ENCODE peak calls at places on chromosome 1, in ten cellular contexts. One of them, this sample, is unnamed.

GRCh38 chr1:235112297-235113182 is 16.1 kb downstream of the TOMM20 start:
- DNase-seq in colonic mucosa: no peak
- DNase-seq in suprapubic skin: no peak
- DNase-seq in adipocyte: no peak
- DNase-seq in CD4-positive, alpha-beta memory T cell: no peak
- DNase-seq in CD4-positive, CD25-positive, alpha-beta regulatory T cell: no peak
- DNase-seq in CD8-positive, alpha-beta T cell: no peak
- DNase-seq in Peyer's patch: no peak
- DNase-seq in heart right ventricle: no peak
- DNase-seq in cardiac muscle cell: no peak
- DNase-seq in this sample: no peak

GRCh38 chr1:99590578-99591209 is 55.2 kb upstream of the PALMD start:
- DNase-seq in colonic mucosa: no peak
- DNase-seq in suprapubic skin: no peak
- DNase-seq in adipocyte: peak; percentile 62
- DNase-seq in CD4-positive, alpha-beta memory T cell: no peak
- DNase-seq in CD4-positive, CD25-positive, alpha-beta regulatory T cell: no peak
- DNase-seq in CD8-positive, alpha-beta T cell: no peak
- DNase-seq in Peyer's patch: no peak
- DNase-seq in heart right ventricle: peak; percentile 22
- DNase-seq in cardiac muscle cell: peak; percentile 87
- DNase-seq in this sample: no peak

GRCh38 chr1:50841791-50842387 is 118.2 kb downstream of the FAF1 start:
- DNase-seq in colonic mucosa: no peak
- DNase-seq in suprapubic skin: no peak
- DNase-seq in adipocyte: peak; percentile 59
- DNase-seq in CD4-positive, alpha-beta memory T cell: no peak
- DNase-seq in CD4-positive, CD25-positive, alpha-beta regulatory T cell: no peak
- DNase-seq in CD8-positive, alpha-beta T cell: no peak
- DNase-seq in Peyer's patch: no peak
- DNase-seq in heart right ventricle: no peak
- DNase-seq in cardiac muscle cell: peak; percentile 56
- DNase-seq in this sample: no peak

GRCh38 chr1:200899954-200900867 is 5.5 kb downstream of the INAVA start:
- DNase-seq in colonic mucosa: no peak
- DNase-seq in suprapubic skin: no peak
- DNase-seq in adipocyte: no peak
- DNase-seq in CD4-positive, alpha-beta memory T cell: no peak
- DNase-seq in CD4-positive, CD25-positive, alpha-beta regulatory T cell: no peak
- DNase-seq in CD8-positive, alpha-beta T cell: no peak
- DNase-seq in Peyer's patch: no peak
- DNase-seq in heart right ventricle: no peak
- DNase-seq in cardiac muscle cell: no peak
- DNase-seq in this sample: no peak

GRCh38 chr1:151885479-151885878 is 23.8 kb downstream of the THEM4 start:
- DNase-seq in colonic mucosa: no peak
- DNase-seq in suprapubic skin: no peak
- DNase-seq in adipocyte: no peak
- DNase-seq in CD4-positive, alpha-beta memory T cell: no peak
- DNase-seq in CD4-positive, CD25-positive, alpha-beta regulatory T cell: no peak
- DNase-seq in CD8-positive, alpha-beta T cell: no peak
- DNase-seq in Peyer's patch: no peak
- DNase-seq in heart right ventricle: no peak
- DNase-seq in cardiac muscle cell: no peak
- DNase-seq in this sample: no peak

GRCh38 chr1:243539636-243540035 is 283.8 kb downstream of the SDCCAG8 start:
- DNase-seq in colonic mucosa: no peak
- DNase-seq in suprapubic skin: no peak
- DNase-seq in adipocyte: no peak
- DNase-seq in CD4-positive, alpha-beta memory T cell: no peak
- DNase-seq in CD4-positive, CD25-positive, alpha-beta regulatory T cell: no peak
- DNase-seq in CD8-positive, alpha-beta T cell: no peak
- DNase-seq in Peyer's patch: no peak
- DNase-seq in heart right ventricle: no peak
- DNase-seq in cardiac muscle cell: no peak
- DNase-seq in this sample: no peak

GRCh38 chr1:226497991-226498689 is 50.4 kb upstream of the STUM start:
- DNase-seq in colonic mucosa: no peak
- DNase-seq in suprapubic skin: no peak
- DNase-seq in adipocyte: no peak
- DNase-seq in CD4-positive, alpha-beta memory T cell: no peak
- DNase-seq in CD4-positive, CD25-positive, alpha-beta regulatory T cell: no peak
- DNase-seq in CD8-positive, alpha-beta T cell: no peak
- DNase-seq in Peyer's patch: no peak
- DNase-seq in heart right ventricle: no peak
- DNase-seq in cardiac muscle cell: no peak
- DNase-seq in this sample: no peak

GRCh38 chr1:6073480-6074053 is 27.9 kb downstream of the KCNAB2 start:
- DNase-seq in colonic mucosa: no peak
- DNase-seq in suprapubic skin: no peak
- DNase-seq in adipocyte: no peak
- DNase-seq in CD4-positive, alpha-beta memory T cell: no peak
- DNase-seq in CD4-positive, CD25-positive, alpha-beta regulatory T cell: no peak
- DNase-seq in CD8-positive, alpha-beta T cell: no peak
- DNase-seq in Peyer's patch: no peak
- DNase-seq in heart right ventricle: no peak
- DNase-seq in cardiac muscle cell: no peak
- DNase-seq in this sample: no peak

GRCh38 chr1:197672347-197672746 is 102.9 kb downstream of the DENND1B start:
- DNase-seq in colonic mucosa: no peak
- DNase-seq in suprapubic skin: no peak
- DNase-seq in adipocyte: no peak
- DNase-seq in CD4-positive, alpha-beta memory T cell: no peak
- DNase-seq in CD4-positive, CD25-positive, alpha-beta regulatory T cell: no peak
- DNase-seq in CD8-positive, alpha-beta T cell: no peak
- DNase-seq in Peyer's patch: no peak
- DNase-seq in heart right ventricle: no peak
- DNase-seq in cardiac muscle cell: no peak
- DNase-seq in this sample: no peak
- H3K4me1 ChIP-seq in colonic mucosa: no peaks in the 10 kb centered on the region
- H3K4me1 ChIP-seq in suprapubic skin: peaks cover 6% of the 10 kb centered on the region
- H3K4me1 ChIP-seq in adipocyte: peaks cover 46% of the 10 kb centered on the region
- H3K4me1 ChIP-seq in CD4-positive, alpha-beta memory T cell: peaks cover 12% of the 10 kb centered on the region
- H3K4me1 ChIP-seq in CD4-positive, CD25-positive, alpha-beta regulatory T cell: peaks cover 9% of the 10 kb centered on the region
- H3K4me1 ChIP-seq in CD8-positive, alpha-beta T cell: no peaks in the 10 kb centered on the region
- H3K4me1 ChIP-seq in Peyer's patch: peaks cover 3% of the 10 kb centered on the region
- H3K4me1 ChIP-seq in heart right ventricle: peaks cover 3% of the 10 kb centered on the region
- H3K4me1 ChIP-seq in cardiac muscle cell: peaks cover 6% of the 10 kb centered on the region
- H3K4me1 ChIP-seq in this sample: peaks cover 43% of the 10 kb centered on the region

GRCh38 chr1:159943908-159944622 is 1.3 kb downstream of the IGSF9 start:
- DNase-seq in colonic mucosa: no peak
- DNase-seq in suprapubic skin: peak; percentile 74
- DNase-seq in adipocyte: no peak
- DNase-seq in CD4-positive, alpha-beta memory T cell: no peak
- DNase-seq in CD4-positive, CD25-positive, alpha-beta regulatory T cell: no peak
- DNase-seq in CD8-positive, alpha-beta T cell: no peak
- DNase-seq in Peyer's patch: no peak
- DNase-seq in heart right ventricle: no peak
- DNase-seq in cardiac muscle cell: no peak
- DNase-seq in this sample: no peak

GRCh38 chr1:159947942-159948341 is 2.5 kb upstream of the IGSF9 start:
- DNase-seq in colonic mucosa: no peak
- DNase-seq in suprapubic skin: no peak
- DNase-seq in adipocyte: no peak
- DNase-seq in CD4-positive, alpha-beta memory T cell: no peak
- DNase-seq in CD4-positive, CD25-positive, alpha-beta regulatory T cell: no peak
- DNase-seq in CD8-positive, alpha-beta T cell: no peak
- DNase-seq in Peyer's patch: no peak
- DNase-seq in heart right ventricle: no peak
- DNase-seq in cardiac muscle cell: no peak
- DNase-seq in this sample: no peak

GRCh38 chr1:159944623-159945455 is 574 bp downstream of the IGSF9 start:
- DNase-seq in colonic mucosa: no peak
- DNase-seq in suprapubic skin: peak; percentile 58
- DNase-seq in adipocyte: no peak
- DNase-seq in CD4-positive, alpha-beta memory T cell: no peak
- DNase-seq in CD4-positive, CD25-positive, alpha-beta regulatory T cell: no peak
- DNase-seq in CD8-positive, alpha-beta T cell: no peak
- DNase-seq in Peyer's patch: peak; percentile 72
- DNase-seq in heart right ventricle: no peak
- DNase-seq in cardiac muscle cell: peak; percentile 35
- DNase-seq in this sample: no peak

GRCh38 chr1:159945483-159946241 is at the start of gene IGSF9:
- DNase-seq in colonic mucosa: peak; percentile 95
- DNase-seq in suprapubic skin: peak; percentile 87
- DNase-seq in adipocyte: peak; percentile 83
- DNase-seq in CD4-positive, alpha-beta memory T cell: peak; percentile 79
- DNase-seq in CD4-positive, CD25-positive, alpha-beta regulatory T cell: peak; percentile 69
- DNase-seq in CD8-positive, alpha-beta T cell: peak; percentile 89
- DNase-seq in Peyer's patch: peak; percentile 82
- DNase-seq in heart right ventricle: peak; percentile 85
- DNase-seq in cardiac muscle cell: peak; percentile 86
- DNase-seq in this sample: no peak

GRCh38 chr1:159946242-159947187 is 1.1 kb upstream of the IGSF9 start:
- DNase-seq in colonic mucosa: no peak
- DNase-seq in suprapubic skin: peak; percentile 55
- DNase-seq in adipocyte: peak; percentile 14
- DNase-seq in CD4-positive, alpha-beta memory T cell: no peak
- DNase-seq in CD4-positive, CD25-positive, alpha-beta regulatory T cell: no peak
- DNase-seq in CD8-positive, alpha-beta T cell: no peak
- DNase-seq in Peyer's patch: no peak
- DNase-seq in heart right ventricle: no peak
- DNase-seq in cardiac muscle cell: no peak
- DNase-seq in this sample: no peak
- H3K4me1 ChIP-seq in colonic mucosa: peaks cover 7% of the 10 kb centered on the region
- H3K4me1 ChIP-seq in suprapubic skin: peaks cover 71% of the 10 kb centered on the region
- H3K4me1 ChIP-seq in adipocyte: peaks cover 14% of the 10 kb centered on the region
- H3K4me1 ChIP-seq in CD4-positive, alpha-beta memory T cell: peaks cover 13% of the 10 kb centered on the region
- H3K4me1 ChIP-seq in CD4-positive, CD25-positive, alpha-beta regulatory T cell: peaks cover 8% of the 10 kb centered on the region
- H3K4me1 ChIP-seq in CD8-positive, alpha-beta T cell: peaks cover 12% of the 10 kb centered on the region
- H3K4me1 ChIP-seq in Peyer's patch: peaks cover 24% of the 10 kb centered on the region
- H3K4me1 ChIP-seq in heart right ventricle: peaks cover 14% of the 10 kb centered on the region
- H3K4me1 ChIP-seq in cardiac muscle cell: no peaks in the 10 kb centered on the region
- H3K4me1 ChIP-seq in this sample: no peaks in the 10 kb centered on the region

GRCh38 chr1:8870605-8871538 is 7.6 kb downstream of the ENO1 start:
- DNase-seq in colonic mucosa: no peak
- DNase-seq in suprapubic skin: no peak
- DNase-seq in adipocyte: peak; percentile 10
- DNase-seq in CD4-positive, alpha-beta memory T cell: no peak
- DNase-seq in CD4-positive, CD25-positive, alpha-beta regulatory T cell: no peak
- DNase-seq in CD8-positive, alpha-beta T cell: no peak
- DNase-seq in Peyer's patch: no peak
- DNase-seq in heart right ventricle: no peak
- DNase-seq in cardiac muscle cell: no peak
- DNase-seq in this sample: no peak

GRCh38 chr1:8871965-8872399 is 6.5 kb downstream of the ENO1 start:
- DNase-seq in colonic mucosa: no peak
- DNase-seq in suprapubic skin: no peak
- DNase-seq in adipocyte: no peak
- DNase-seq in CD4-positive, alpha-beta memory T cell: no peak
- DNase-seq in CD4-positive, CD25-positive, alpha-beta regulatory T cell: no peak
- DNase-seq in CD8-positive, alpha-beta T cell: no peak
- DNase-seq in Peyer's patch: no peak
- DNase-seq in heart right ventricle: no peak
- DNase-seq in cardiac muscle cell: no peak
- DNase-seq in this sample: no peak

GRCh38 chr1:8870118-8870517 is 8.4 kb downstream of the ENO1 start:
- DNase-seq in colonic mucosa: no peak
- DNase-seq in suprapubic skin: no peak
- DNase-seq in adipocyte: no peak
- DNase-seq in CD4-positive, alpha-beta memory T cell: no peak
- DNase-seq in CD4-positive, CD25-positive, alpha-beta regulatory T cell: no peak
- DNase-seq in CD8-positive, alpha-beta T cell: no peak
- DNase-seq in Peyer's patch: no peak
- DNase-seq in heart right ventricle: no peak
- DNase-seq in cardiac muscle cell: no peak
- DNase-seq in this sample: no peak

GRCh38 chr1:8873001-8873400 is 5.5 kb downstream of the ENO1 start:
- DNase-seq in colonic mucosa: no peak
- DNase-seq in suprapubic skin: no peak
- DNase-seq in adipocyte: no peak
- DNase-seq in CD4-positive, alpha-beta memory T cell: no peak
- DNase-seq in CD4-positive, CD25-positive, alpha-beta regulatory T cell: no peak
- DNase-seq in CD8-positive, alpha-beta T cell: no peak
- DNase-seq in Peyer's patch: no peak
- DNase-seq in heart right ventricle: no peak
- DNase-seq in cardiac muscle cell: no peak
- DNase-seq in this sample: no peak

DNA sequence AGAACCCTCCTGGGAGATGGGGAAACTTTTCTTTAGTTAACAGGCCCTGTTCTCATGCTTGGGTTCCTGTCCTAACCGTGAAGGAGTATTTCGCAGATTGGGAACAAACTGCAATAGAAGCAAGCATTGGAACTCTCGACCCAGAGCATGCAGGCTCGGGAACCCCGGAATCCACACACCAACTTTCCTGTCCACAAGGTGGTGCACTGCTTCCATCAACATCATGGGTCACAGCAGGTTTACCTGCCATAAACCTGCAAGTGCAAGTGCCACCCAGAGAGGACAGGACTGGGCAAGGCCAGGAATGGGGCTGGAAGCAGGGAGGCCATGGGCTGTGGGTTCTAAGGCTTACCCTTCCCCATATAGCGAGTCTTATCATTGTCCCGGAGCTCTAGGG is 6.9 kb downstream of the ENO1 start:
- DNase-seq in colonic mucosa: peak; percentile 68
- DNase-seq in suprapubic skin: no peak
- DNase-seq in adipocyte: no peak
- DNase-seq in CD4-positive, alpha-beta memory T cell: no peak
- DNase-seq in CD4-positive, CD25-positive, alpha-beta regulatory T cell: no peak
- DNase-seq in CD8-positive, alpha-beta T cell: peak; percentile 33
- DNase-seq in Peyer's patch: peak; percentile 69
- DNase-seq in heart right ventricle: no peak
- DNase-seq in cardiac muscle cell: no peak
- DNase-seq in this sample: no peak
- H3K4me1 ChIP-seq in colonic mucosa: peaks cover 33% of the 10 kb centered on the region
- H3K4me1 ChIP-seq in suprapubic skin: peaks cover 63% of the 10 kb centered on the region
- H3K4me1 ChIP-seq in adipocyte: peaks cover 77% of the 10 kb centered on the region
- H3K4me1 ChIP-seq in CD4-positive, alpha-beta memory T cell: peaks cover 48% of the 10 kb centered on the region
- H3K4me1 ChIP-seq in CD4-positive, CD25-positive, alpha-beta regulatory T cell: peaks cover 34% of the 10 kb centered on the region
- H3K4me1 ChIP-seq in CD8-positive, alpha-beta T cell: peaks cover 40% of the 10 kb centered on the region
- H3K4me1 ChIP-seq in Peyer's patch: peaks cover 65% of the 10 kb centered on the region
- H3K4me1 ChIP-seq in heart right ventricle: peaks cover 64% of the 10 kb centered on the region
- H3K4me1 ChIP-seq in cardiac muscle cell: peaks cover 41% of the 10 kb centered on the region
- H3K4me1 ChIP-seq in this sample: peaks cover 25% of the 10 kb centered on the region

GRCh38 chr1:246213036-246213435 is 294.0 kb downstream of the SMYD3 start:
- DNase-seq in colonic mucosa: no peak
- DNase-seq in suprapubic skin: no peak
- DNase-seq in adipocyte: no peak
- DNase-seq in CD4-positive, alpha-beta memory T cell: no peak
- DNase-seq in CD4-positive, CD25-positive, alpha-beta regulatory T cell: no peak
- DNase-seq in CD8-positive, alpha-beta T cell: no peak
- DNase-seq in Peyer's patch: no peak
- DNase-seq in heart right ventricle: no peak
- DNase-seq in cardiac muscle cell: no peak
- DNase-seq in this sample: no peak

GRCh38 chr1:246213947-246214346 is 293.1 kb downstream of the SMYD3 start:
- DNase-seq in colonic mucosa: no peak
- DNase-seq in suprapubic skin: no peak
- DNase-seq in adipocyte: no peak
- DNase-seq in CD4-positive, alpha-beta memory T cell: no peak
- DNase-seq in CD4-positive, CD25-positive, alpha-beta regulatory T cell: no peak
- DNase-seq in CD8-positive, alpha-beta T cell: no peak
- DNase-seq in Peyer's patch: no peak
- DNase-seq in heart right ventricle: no peak
- DNase-seq in cardiac muscle cell: no peak
- DNase-seq in this sample: no peak

GRCh38 chr1:246214708-246215504 is 292.2 kb downstream of the SMYD3 start:
- DNase-seq in colonic mucosa: peak; percentile 32
- DNase-seq in suprapubic skin: no peak
- DNase-seq in adipocyte: peak; percentile 93
- DNase-seq in CD4-positive, alpha-beta memory T cell: no peak
- DNase-seq in CD4-positive, CD25-positive, alpha-beta regulatory T cell: no peak
- DNase-seq in CD8-positive, alpha-beta T cell: no peak
- DNase-seq in Peyer's patch: no peak
- DNase-seq in heart right ventricle: no peak
- DNase-seq in cardiac muscle cell: peak; percentile 92
- DNase-seq in this sample: peak; percentile 94

GRCh38 chr1:246213502-246213901 is 293.6 kb downstream of the SMYD3 start:
- DNase-seq in colonic mucosa: no peak
- DNase-seq in suprapubic skin: no peak
- DNase-seq in adipocyte: no peak
- DNase-seq in CD4-positive, alpha-beta memory T cell: no peak
- DNase-seq in CD4-positive, CD25-positive, alpha-beta regulatory T cell: no peak
- DNase-seq in CD8-positive, alpha-beta T cell: no peak
- DNase-seq in Peyer's patch: no peak
- DNase-seq in heart right ventricle: no peak
- DNase-seq in cardiac muscle cell: no peak
- DNase-seq in this sample: no peak

GRCh38 chr1:246215505-246215893 is 291.6 kb downstream of the SMYD3 start:
- DNase-seq in colonic mucosa: no peak
- DNase-seq in suprapubic skin: no peak
- DNase-seq in adipocyte: no peak
- DNase-seq in CD4-positive, alpha-beta memory T cell: no peak
- DNase-seq in CD4-positive, CD25-positive, alpha-beta regulatory T cell: no peak
- DNase-seq in CD8-positive, alpha-beta T cell: no peak
- DNase-seq in Peyer's patch: no peak
- DNase-seq in heart right ventricle: no peak
- DNase-seq in cardiac muscle cell: no peak
- DNase-seq in this sample: no peak
- H3K4me1 ChIP-seq in colonic mucosa: no peaks in the 10 kb centered on the region
- H3K4me1 ChIP-seq in suprapubic skin: no peaks in the 10 kb centered on the region
- H3K4me1 ChIP-seq in adipocyte: no peaks in the 10 kb centered on the region
- H3K4me1 ChIP-seq in CD4-positive, alpha-beta memory T cell: no peaks in the 10 kb centered on the region
- H3K4me1 ChIP-seq in CD4-positive, CD25-positive, alpha-beta regulatory T cell: no peaks in the 10 kb centered on the region
- H3K4me1 ChIP-seq in CD8-positive, alpha-beta T cell: no peaks in the 10 kb centered on the region
- H3K4me1 ChIP-seq in Peyer's patch: no peaks in the 10 kb centered on the region
- H3K4me1 ChIP-seq in heart right ventricle: peaks cover 21% of the 10 kb centered on the region
- H3K4me1 ChIP-seq in cardiac muscle cell: peaks cover 8% of the 10 kb centered on the region
- H3K4me1 ChIP-seq in this sample: peaks cover 80% of the 10 kb centered on the region